ENCODE peak calls at places on chromosome 18, in six cellular contexts. One of them, this sample, is unnamed. For H3K9me3, the result is how much of the 10 kb centered on the place peaks cover.

GRCh38 chr18:49178736-49179135 is 228.0 kb upstream of the SMAD7 start:
- DNase-seq in Panc1: no peak
- DNase-seq in heart right ventricle: peak
- DNase-seq in heart left ventricle: no peak
- DNase-seq in body of pancreas: peak
- DNase-seq in pancreas: no peak
- DNase-seq in this sample: peak

GRCh38 chr18:24672165-24672950 is 211.9 kb downstream of the HRH4 start:
- DNase-seq in heart left ventricle: no peak
- DNase-seq in heart right ventricle: no peak
- DNase-seq in Panc1: no peak
- DNase-seq in body of pancreas: no peak
- DNase-seq in pancreas: no peak
- DNase-seq in this sample: peak

GRCh38 chr18:5462227-5462626 is 81.6 kb downstream of the EPB41L3 start:
- DNase-seq in body of pancreas: no peak
- DNase-seq in heart left ventricle: no peak
- DNase-seq in Panc1: no peak
- DNase-seq in pancreas: no peak
- DNase-seq in heart right ventricle: no peak
- DNase-seq in this sample: no peak

GRCh38 chr18:23626451-23627279 is 36.0 kb downstream of the ANKRD29 start:
- DNase-seq in pancreas: no peak
- DNase-seq in body of pancreas: no peak
- DNase-seq in heart right ventricle: no peak
- DNase-seq in Panc1: peak
- DNase-seq in heart left ventricle: no peak
- DNase-seq in this sample: no peak

GRCh38 chr18:51401912-51402311 is 204.4 kb upstream of the MEX3C start:
- DNase-seq in pancreas: no peak
- DNase-seq in heart left ventricle: no peak
- DNase-seq in Panc1: no peak
- DNase-seq in body of pancreas: no peak
- DNase-seq in heart right ventricle: no peak
- DNase-seq in this sample: no peak

GRCh38 chr18:26746284-26747130 is 119.0 kb downstream of the AQP4 start:
- DNase-seq in Panc1: peak
- DNase-seq in heart left ventricle: no peak
- DNase-seq in pancreas: no peak
- DNase-seq in heart right ventricle: no peak
- DNase-seq in body of pancreas: no peak
- DNase-seq in this sample: no peak

GRCh38 chr18:34261865-34262780 is 37.4 kb upstream of the NOL4 start:
- DNase-seq in body of pancreas: no peak
- DNase-seq in Panc1: no peak
- DNase-seq in heart left ventricle: no peak
- DNase-seq in heart right ventricle: no peak
- DNase-seq in pancreas: no peak
- DNase-seq in this sample: no peak

GRCh38 chr18:48412339-48412929 is 3.3 kb upstream of the ZBTB7C start:
- DNase-seq in body of pancreas: peak
- DNase-seq in pancreas: no peak
- DNase-seq in heart left ventricle: no peak
- DNase-seq in heart right ventricle: no peak
- DNase-seq in Panc1: peak
- DNase-seq in this sample: peak

GRCh38 chr18:80228051-80228848 is 19.1 kb downstream of the PARD6G start:
- DNase-seq in heart left ventricle: no peak
- DNase-seq in body of pancreas: no peak
- DNase-seq in pancreas: no peak
- DNase-seq in heart right ventricle: no peak
- DNase-seq in Panc1: no peak
- DNase-seq in this sample: no peak

GRCh38 chr18:73614812-73615211 is 532.8 kb downstream of the FBXO15 start:
- DNase-seq in Panc1: no peak
- DNase-seq in pancreas: no peak
- DNase-seq in body of pancreas: no peak
- DNase-seq in heart left ventricle: no peak
- DNase-seq in heart right ventricle: no peak
- DNase-seq in this sample: no peak

GRCh38 chr18:62458346-62458745 is 64.5 kb upstream of the ZCCHC2 start:
- DNase-seq in pancreas: no peak
- DNase-seq in Panc1: no peak
- DNase-seq in body of pancreas: no peak
- DNase-seq in heart right ventricle: no peak
- DNase-seq in heart left ventricle: no peak
- DNase-seq in this sample: no peak

GRCh38 chr18:43481069-43481468 is 203.8 kb upstream of the SYT4 start:
- DNase-seq in body of pancreas: no peak
- DNase-seq in heart right ventricle: no peak
- DNase-seq in heart left ventricle: no peak
- DNase-seq in Panc1: no peak
- DNase-seq in pancreas: no peak
- DNase-seq in this sample: no peak

GRCh38 chr18:63579643-63580042 is 7.5 kb upstream of the SERPINB13 start:
- DNase-seq in pancreas: no peak
- DNase-seq in body of pancreas: no peak
- DNase-seq in heart right ventricle: no peak
- DNase-seq in heart left ventricle: no peak
- DNase-seq in Panc1: no peak
- DNase-seq in this sample: no peak

GRCh38 chr18:67380867-67381266 is 135.7 kb downstream of the DSEL start:
- DNase-seq in body of pancreas: no peak
- DNase-seq in heart right ventricle: no peak
- DNase-seq in pancreas: no peak
- DNase-seq in heart left ventricle: no peak
- DNase-seq in Panc1: no peak
- DNase-seq in this sample: no peak

GRCh38 chr18:58241026-58241679 is 197.1 kb downstream of the NEDD4L start:
- DNase-seq in Panc1: no peak
- DNase-seq in heart right ventricle: no peak
- DNase-seq in body of pancreas: no peak
- DNase-seq in heart left ventricle: no peak
- DNase-seq in pancreas: no peak
- DNase-seq in this sample: no peak

GRCh38 chr18:75204262-75204977 is 4.5 kb downstream of the PTGR3 start:
- DNase-seq in body of pancreas: no peak
- DNase-seq in heart left ventricle: peak
- DNase-seq in heart right ventricle: no peak
- DNase-seq in Panc1: no peak
- DNase-seq in pancreas: peak
- DNase-seq in this sample: no peak

GRCh38 chr18:11305507-11305906 is 156.1 kb upstream of the PIEZO2 start:
- DNase-seq in heart left ventricle: no peak
- DNase-seq in body of pancreas: no peak
- DNase-seq in Panc1: no peak
- DNase-seq in pancreas: no peak
- DNase-seq in heart right ventricle: no peak
- DNase-seq in this sample: no peak

GRCh38 chr18:48949051-48949605 is 1.6 kb downstream of the SMAD7 start:
- DNase-seq in heart left ventricle: peak
- DNase-seq in body of pancreas: peak
- DNase-seq in heart right ventricle: peak
- DNase-seq in Panc1: no peak
- DNase-seq in pancreas: peak
- DNase-seq in this sample: peak

GRCh38 chr18:48831113-48831759 is 119.5 kb downstream of the SMAD7 start:
- DNase-seq in heart left ventricle: no peak
- DNase-seq in heart right ventricle: no peak
- DNase-seq in pancreas: no peak
- DNase-seq in body of pancreas: no peak
- DNase-seq in Panc1: no peak
- DNase-seq in this sample: peak

GRCh38 chr18:63708650-63709049 is 5.9 kb downstream of the SERPINB11 start:
- DNase-seq in heart right ventricle: no peak
- DNase-seq in body of pancreas: no peak
- DNase-seq in heart left ventricle: no peak
- DNase-seq in Panc1: no peak
- DNase-seq in pancreas: no peak
- DNase-seq in this sample: no peak

GRCh38 chr18:5150888-5151287 is 46.2 kb downstream of the AKAIN1 start:
- DNase-seq in heart right ventricle: no peak
- DNase-seq in pancreas: no peak
- DNase-seq in Panc1: no peak
- DNase-seq in body of pancreas: no peak
- DNase-seq in heart left ventricle: no peak
- DNase-seq in this sample: no peak

DNA sequence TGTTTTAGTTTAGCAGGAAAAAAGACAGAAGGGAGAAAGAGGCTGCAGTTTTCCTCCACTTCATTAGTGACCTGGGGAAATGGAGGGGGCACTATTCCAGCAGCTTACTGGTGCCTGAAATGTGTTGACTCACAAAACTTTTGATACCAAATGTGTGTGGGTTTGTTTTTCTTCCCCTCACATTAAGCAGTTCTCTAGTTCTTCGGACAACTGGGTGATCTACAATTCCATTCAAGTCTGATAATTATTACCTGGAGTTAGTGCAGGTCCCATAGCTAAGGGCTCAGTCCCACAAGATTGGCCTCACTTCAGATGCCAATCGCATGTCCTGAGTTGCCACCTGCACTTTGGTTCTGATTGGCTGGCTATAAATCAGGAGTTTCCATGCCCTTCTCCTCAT is 28.4 kb downstream of the PMAIP1 start:
- DNase-seq in Panc1: no peak
- DNase-seq in heart right ventricle: no peak
- DNase-seq in body of pancreas: no peak
- DNase-seq in pancreas: no peak
- DNase-seq in heart left ventricle: no peak
- DNase-seq in this sample: no peak
- H3K27ac ChIP-seq in Panc1: no peak
- H3K27ac ChIP-seq in heart right ventricle: no peak
- H3K27ac ChIP-seq in body of pancreas: no peak
- H3K27ac ChIP-seq in pancreas: no peak
- H3K27ac ChIP-seq in heart left ventricle: no peak
- H3K27ac ChIP-seq in this sample: no peak

GRCh38 chr18:9049495-9049809 is 53.0 kb upstream of the NDUFV2 start:
- DNase-seq in heart right ventricle: no peak
- DNase-seq in Panc1: no peak
- DNase-seq in body of pancreas: no peak
- DNase-seq in pancreas: no peak
- DNase-seq in heart left ventricle: no peak
- DNase-seq in this sample: no peak
- H3K9me3 ChIP-seq in heart right ventricle: under half
- H3K9me3 ChIP-seq in Panc1: under half
- H3K9me3 ChIP-seq in body of pancreas: under half
- H3K9me3 ChIP-seq in pancreas: under half
- H3K9me3 ChIP-seq in heart left ventricle: under half
- H3K9me3 ChIP-seq in this sample: under half

GRCh38 chr18:3054214-3054613 is 41.3 kb upstream of the LPIN2 start:
- DNase-seq in pancreas: no peak
- DNase-seq in heart left ventricle: no peak
- DNase-seq in body of pancreas: no peak
- DNase-seq in Panc1: no peak
- DNase-seq in heart right ventricle: no peak
- DNase-seq in this sample: no peak

GRCh38 chr18:3052411-3052758 is 39.4 kb upstream of the LPIN2 start:
- DNase-seq in heart left ventricle: no peak
- DNase-seq in Panc1: no peak
- DNase-seq in pancreas: no peak
- DNase-seq in heart right ventricle: no peak
- DNase-seq in body of pancreas: no peak
- DNase-seq in this sample: no peak

GRCh38 chr18:3053081-3053480 is 40.1 kb upstream of the LPIN2 start:
- DNase-seq in heart right ventricle: no peak
- DNase-seq in heart left ventricle: no peak
- DNase-seq in Panc1: no peak
- DNase-seq in body of pancreas: no peak
- DNase-seq in pancreas: no peak
- DNase-seq in this sample: no peak

GRCh38 chr18:3054785-3055184 is 41.8 kb upstream of the LPIN2 start:
- DNase-seq in heart left ventricle: no peak
- DNase-seq in pancreas: no peak
- DNase-seq in body of pancreas: no peak
- DNase-seq in Panc1: no peak
- DNase-seq in heart right ventricle: no peak
- DNase-seq in this sample: no peak

GRCh38 chr18:3051718-3052410 is 38.9 kb upstream of the LPIN2 start:
- DNase-seq in pancreas: no peak
- DNase-seq in heart right ventricle: no peak
- DNase-seq in body of pancreas: peak
- DNase-seq in Panc1: no peak
- DNase-seq in heart left ventricle: no peak
- DNase-seq in this sample: peak
- H3K27ac ChIP-seq in pancreas: peak
- H3K27ac ChIP-seq in heart right ventricle: no peak
- H3K27ac ChIP-seq in body of pancreas: peak
- H3K27ac ChIP-seq in Panc1: no peak
- H3K27ac ChIP-seq in heart left ventricle: no peak
- H3K27ac ChIP-seq in this sample: no peak

GRCh38 chr18:8586956-8587355 is 22.3 kb upstream of the RAB12 start:
- DNase-seq in heart right ventricle: no peak
- DNase-seq in body of pancreas: no peak
- DNase-seq in Panc1: no peak
- DNase-seq in heart left ventricle: no peak
- DNase-seq in pancreas: no peak
- DNase-seq in this sample: no peak

GRCh38 chr18:8584798-8585197 is 24.4 kb upstream of the RAB12 start:
- DNase-seq in Panc1: no peak
- DNase-seq in heart left ventricle: no peak
- DNase-seq in heart right ventricle: no peak
- DNase-seq in pancreas: no peak
- DNase-seq in body of pancreas: no peak
- DNase-seq in this sample: no peak
- H3K9me3 ChIP-seq in Panc1: under half
- H3K9me3 ChIP-seq in heart left ventricle: under half
- H3K9me3 ChIP-seq in heart right ventricle: under half
- H3K9me3 ChIP-seq in pancreas: under half
- H3K9me3 ChIP-seq in body of pancreas: under half
- H3K9me3 ChIP-seq in this sample: under half

DNA sequence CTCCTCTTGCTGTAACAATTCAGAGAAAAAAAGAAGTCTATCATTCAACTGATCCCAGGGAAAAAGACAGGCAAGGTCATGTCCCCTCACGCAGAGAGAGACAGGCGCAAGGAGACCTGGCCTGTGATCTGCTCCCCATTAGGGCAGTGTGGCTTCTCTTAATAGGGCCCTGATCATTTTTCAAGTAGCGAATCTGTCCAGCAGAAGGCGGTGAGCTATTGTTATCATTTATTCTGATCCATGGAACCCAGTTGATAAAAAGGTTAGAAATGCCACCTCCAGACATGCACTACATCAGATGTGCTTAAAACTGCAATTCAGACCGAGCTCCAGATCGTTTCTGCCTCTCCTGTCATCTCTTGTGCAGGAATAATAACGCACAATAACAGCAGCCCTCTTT is 1025.6 kb upstream of the PIK3C3 start:
- DNase-seq in heart left ventricle: no peak
- DNase-seq in pancreas: no peak
- DNase-seq in Panc1: no peak
- DNase-seq in body of pancreas: no peak
- DNase-seq in heart right ventricle: no peak
- DNase-seq in this sample: no peak
- H3K27ac ChIP-seq in heart left ventricle: no peak
- H3K27ac ChIP-seq in pancreas: no peak
- H3K27ac ChIP-seq in Panc1: no peak
- H3K27ac ChIP-seq in body of pancreas: no peak
- H3K27ac ChIP-seq in heart right ventricle: no peak
- H3K27ac ChIP-seq in this sample: no peak

GRCh38 chr18:12556946-12557806 is 100.7 kb downstream of the SPIRE1 start:
- DNase-seq in heart right ventricle: no peak
- DNase-seq in pancreas: peak
- DNase-seq in Panc1: no peak
- DNase-seq in body of pancreas: no peak
- DNase-seq in heart left ventricle: no peak
- DNase-seq in this sample: no peak
- H3K9me3 ChIP-seq in heart right ventricle: under half
- H3K9me3 ChIP-seq in pancreas: under half
- H3K9me3 ChIP-seq in Panc1: under half
- H3K9me3 ChIP-seq in body of pancreas: under half
- H3K9me3 ChIP-seq in heart left ventricle: under half
- H3K9me3 ChIP-seq in this sample: under half

This sample was measured in WERI-Rb-1.